ENCODE peak calls at places on chromosome 16, in eight cellular contexts. E is mucosa of gallbladder; X is KBM-7; Z is activated T-helper 1 cell treated with anti-CD3 and anti-CD28 coated beads, Interleukin-2, amount 50 U/mL, for 16 hours; U is stimulated activated CD4-positive, alpha-beta T cell treated with anti-CD3 and anti-CD28 coated beads, Interleukin-12 subunit alpha, Interleukin-12 subunit beta, amount 100 ng/mL, for 24 hours; Y is cortex of kidney; V is central memory CD4-positive, alpha-beta T cell; F is gastrocnemius medialis. K is an unnamed sample.

GRCh38 chr16:81415757-81416156 is 28.9 kb upstream of the CMIP start:
- DNase-seq in E (no peak), X (no peak), Z (no peak), U (no peak), Y (no peak), V (no peak), F (no peak), K (no peak)

GRCh38 chr16:88888778-88889387 is 22.4 kb upstream of the PABPN1L start:
- DNase-seq in E (no peak), X (peak), Z (no peak), U (no peak), Y (no peak), V (no peak), F (no peak), K (no peak)

GRCh38 chr16:1072526-1073261 is at the start of gene SSTR5:
- DNase-seq in E (no peak), X (no peak), Z (no peak), U (no peak), Y (no peak), V (no peak), F (no peak), K (no peak)

GRCh38 chr16:24289301-24289700 is 33.2 kb downstream of the CACNG3 start:
- DNase-seq in E (no peak), X (no peak), Z (no peak), U (no peak), Y (no peak), V (no peak), F (no peak), K (no peak)

GRCh38 chr16:35797811-35798210 is 2338.4 kb downstream of the TP53TG3F start:
- DNase-seq in E (no peak), X (no peak), Z (no peak), U (no peak), Y (no peak), V (no peak), F (no peak), K (no peak)

GRCh38 chr16:12519986-12520385 is 283.7 kb downstream of the CPPED1 start:
- DNase-seq in E (no peak), X (no peak), Z (no peak), U (no peak), Y (no peak), V (no peak), F (no peak), K (no peak)

GRCh38 chr16:11621920-11622651 is 35.4 kb upstream of the LITAF start:
- DNase-seq in E (no peak), X (no peak), Z (no peak), U (no peak), Y (no peak), V (peak), F (no peak), K (no peak)

GRCh38 chr16:73095885-73096341 is 48.0 kb upstream of the ZFHX3 start:
- DNase-seq in E (no peak), X (no peak), Z (no peak), U (no peak), Y (no peak), V (no peak), F (no peak), K (no peak)

GRCh38 chr16:70592106-70592571 is 54.2 kb upstream of the IL34 start:
- DNase-seq in E (no peak), X (no peak), Z (no peak), U (no peak), Y (no peak), V (no peak), F (no peak), K (no peak)

GRCh38 chr16:12685806-12686205 is 117.9 kb downstream of the CPPED1 start:
- DNase-seq in E (peak), X (peak), Z (no peak), U (no peak), Y (no peak), V (no peak), F (no peak), K (no peak)

GRCh38 chr16:61891460-61891859 is 144.8 kb downstream of the CDH8 start:
- DNase-seq in E (no peak), X (no peak), Z (no peak), U (no peak), Y (no peak), V (no peak), F (no peak), K (no peak)

GRCh38 chr16:12016166-12016947 is 39.8 kb downstream of the SNX29 start:
- DNase-seq in E (no peak), X (no peak), Z (no peak), U (no peak), Y (no peak), V (no peak), F (no peak), K (no peak)

K was measured in SW 1271.